ENCODE peak calls at places on chromosomes 13 and 19, in nine cellular contexts. G is SK-N-SH; E is stimulated activated CD8-positive, alpha-beta memory T cell treated with anti-CD3 and anti-CD28 coated beads, Interleukin-7, amount 100 ng/mL, for 1 hour; U is mesenchymal stem cell; B is renal cortical epithelial cell; Q is Calu3; J is HTR-8/SVneo; R is A172; C is CD8-positive, alpha-beta T cell. X is an unnamed sample.

GRCh38 chr13:113152894-113153809 is 5.3 kb upstream of the PROZ start:
- DNase-seq in U (peak; percentile 43), R (no peak), J (no peak), C (peak; percentile 35), B (no peak), Q (peak; percentile 2), E (no peak), G (peak; percentile 65), X (peak; percentile 48)

GRCh38 chr13:27329210-27329609 is 58.6 kb downstream of the RASL11A start:
- DNase-seq in B (no peak), R (no peak), Q (no peak), C (no peak), U (no peak), J (no peak), E (no peak), G (no peak), X (no peak)

GRCh38 chr19:55005684-55006488 is 32.2 kb downstream of the GP6 start:
- DNase-seq in R (peak; percentile 100), B (peak; percentile 51), G (peak; percentile 46), J (peak; percentile 51), C (peak; percentile 70), U (peak; percentile 18), E (peak; percentile 13), Q (peak; percentile 69), X (peak; percentile 44)

GRCh38 chr19:29084266-29084665 is 128.7 kb downstream of the UQCRFS1 start:
- DNase-seq in U (no peak), E (no peak), C (no peak), Q (peak; percentile 54), G (peak; percentile 49), B (no peak), J (peak; percentile 13), R (no peak), X (no peak)

GRCh38 chr13:35468195-35468594 is 8.3 kb downstream of the MAB21L1 start:
- DNase-seq in Q (no peak), J (no peak), G (no peak), R (no peak), U (no peak), E (no peak), B (no peak), C (no peak), X (no peak)

GRCh38 chr13:43663474-43664090 is 123.2 kb downstream of the ENOX1 start:
- DNase-seq in G (no peak), B (no peak), U (no peak), R (peak; percentile 3), C (no peak), Q (no peak), J (no peak), E (no peak), X (no peak)

GRCh38 chr19:10135551-10136334 is 16.0 kb upstream of the EIF3G start:
- DNase-seq in G (no peak), R (no peak), J (no peak), U (no peak), C (no peak), Q (no peak), B (no peak), E (no peak), X (no peak)

GRCh38 chr13:98581971-98582702 is 5.2 kb upstream of the STK24 start:
- DNase-seq in R (peak; percentile 38), G (no peak), C (no peak), Q (no peak), J (no peak), E (no peak), U (peak; percentile 83), B (peak; percentile 51), X (no peak)

GRCh38 chr19:5229778-5230165 is 110.8 kb downstream of the PTPRS start:
- DNase-seq in U (no peak), B (no peak), Q (no peak), C (no peak), J (no peak), R (no peak), E (no peak), G (no peak), X (no peak)

GRCh38 chr13:20489185-20489820 is 36.4 kb downstream of the CRYL1 start:
- DNase-seq in G (no peak), B (no peak), J (peak; percentile 20), R (no peak), E (peak; percentile 13), C (no peak), Q (peak; percentile 69), U (peak; percentile 46), X (no peak)

GRCh38 chr19:51271015-51271600 is 20.2 kb downstream of the SIGLECL1 start:
- DNase-seq in R (no peak), B (no peak), Q (no peak), G (peak; percentile 47), C (no peak), E (no peak), U (no peak), J (no peak), X (peak; percentile 37)

GRCh38 chr13:63403726-63404125 is 1988.1 kb upstream of the PCDH20 start:
- DNase-seq in U (no peak), E (no peak), G (no peak), J (no peak), C (no peak), B (no peak), R (no peak), Q (no peak), X (no peak)

GRCh38 chr19:4456843-4457653 is 546 bp downstream of the UBXN6 start:
- DNase-seq in J (no peak), E (peak; percentile 10), B (no peak), G (peak; percentile 98), R (no peak), Q (peak; percentile 20), U (peak; percentile 75), C (no peak), X (peak; percentile 75)

GRCh38 chr13:110711778-110712070 is 1.8 kb upstream of the ING1 start:
- DNase-seq in R (peak; percentile 23), Q (no peak), C (no peak), U (peak; percentile 45), B (peak; percentile 25), J (no peak), E (no peak), G (no peak), X (no peak)

GRCh38 chr19:46471778-46472543 is 598 bp upstream of the PNMA8A start:
- DNase-seq in C (no peak), B (no peak), R (no peak), J (no peak), G (no peak), E (no peak), Q (no peak), U (peak; percentile 4), X (no peak)

GRCh38 chr19:2255982-2256685 is at the start of gene JSRP1:
- DNase-seq in E (no peak), R (no peak), B (no peak), Q (no peak), C (no peak), U (no peak), G (peak; percentile 94), J (no peak), X (no peak)

GRCh38 chr13:99677388-99677951 is 176.2 kb downstream of the TM9SF2 start:
- DNase-seq in Q (no peak), R (no peak), B (no peak), C (no peak), J (no peak), E (no peak), U (no peak), G (peak; percentile 44), X (no peak)

GRCh38 chr19:10836478-10837325 is 690 bp upstream of the TMED1 start:
- DNase-seq in J (peak; percentile 86), E (no peak), C (peak; percentile 87), B (no peak), U (no peak), R (no peak), Q (peak; percentile 67), G (no peak), X (peak; percentile 76)

GRCh38 chr19:46017095-46017429 is 5.8 kb downstream of the PGLYRP1 start:
- DNase-seq in C (no peak), G (no peak), Q (no peak), R (no peak), J (no peak), E (no peak), U (no peak), B (no peak), X (no peak)

GRCh38 chr19:23409392-23410048 is 14.2 kb upstream of the ZNF91 start:
- DNase-seq in Q (no peak), E (no peak), U (no peak), J (no peak), C (no peak), B (no peak), G (peak; percentile 32), R (no peak), X (no peak)